ENCODE peak calls at places on chromosome 7, in six cellular contexts. E, K, X, S, I and H are unnamed samples.

GRCh38 chr7:71424166-71424803 is 292.3 kb downstream of the GALNT17 start:
- DNase-seq in I (no peak), S (no peak), K (no peak), E (no peak), X (no peak), H (no peak)

GRCh38 chr7:104133238-104133637 is 74.6 kb downstream of the ORC5 start:
- DNase-seq in K (no peak), I (no peak), E (no peak), S (no peak), X (no peak), H (no peak)

GRCh38 chr7:135801045-135801693 is 52.6 kb upstream of the FAM180A start:
- DNase-seq in I (peak; percentile 73), K (no peak), S (no peak), X (no peak), E (no peak), H (no peak)

GRCh38 chr7:54877683-54878082 is 118.7 kb upstream of the SEC61G start:
- DNase-seq in K (no peak), X (no peak), E (no peak), S (no peak), I (no peak), H (no peak)

GRCh38 chr7:157032128-157032527 is 21.7 kb upstream of the MNX1 start:
- DNase-seq in E (no peak), S (no peak), I (no peak), X (no peak), K (no peak), H (no peak)

GRCh38 chr7:42238709-42239395 is 1.8 kb upstream of the GLI3 start:
- DNase-seq in K (no peak), E (peak; percentile 79), I (no peak), X (no peak), S (peak; percentile 10), H (no peak)

GRCh38 chr7:33861947-33862346 is 43.4 kb upstream of the BMPER start:
- DNase-seq in K (no peak), S (no peak), E (no peak), X (no peak), I (no peak), H (no peak)

GRCh38 chr7:64880322-64881297 is 22.5 kb upstream of the ZNF273 start:
- DNase-seq in K (no peak), X (peak; percentile 26), I (peak; percentile 14), S (no peak), E (no peak), H (no peak)

GRCh38 chr7:134959810-134960209 is 26.5 kb upstream of the AGBL3 start:
- DNase-seq in K (no peak), I (no peak), S (no peak), E (no peak), X (no peak), H (no peak)

GRCh38 chr7:135282621-135283295 is 49.1 kb downstream of the STRA8 start:
- DNase-seq in K (no peak), I (no peak), E (no peak), S (no peak), X (no peak), H (no peak)

GRCh38 chr7:134622303-134622995 is 24.2 kb upstream of the BPGM start:
- DNase-seq in X (no peak), I (no peak), S (no peak), K (no peak), E (no peak), H (no peak)

GRCh38 chr7:73605601-73606220 is 18.6 kb downstream of the MLXIPL start:
- DNase-seq in E (no peak), X (no peak), I (no peak), S (no peak), K (no peak), H (no peak)

GRCh38 chr7:144036302-144036858 is 12.4 kb upstream of the OR2A5 start:
- DNase-seq in I (no peak), K (no peak), S (no peak), X (no peak), E (no peak), H (no peak)

GRCh38 chr7:135272303-135272702 is 38.7 kb downstream of the STRA8 start:
- DNase-seq in E (no peak), I (no peak), K (no peak), X (no peak), S (no peak), H (no peak)

GRCh38 chr7:92830532-92831110 is 5.8 kb downstream of the CDK6 start:
- DNase-seq in X (no peak), K (no peak), I (no peak), S (no peak), E (no peak), H (no peak)

GRCh38 chr7:139252451-139252850 is 21.4 kb downstream of the UBN2 start:
- DNase-seq in K (no peak), X (no peak), E (no peak), I (no peak), S (no peak), H (no peak)

GRCh38 chr7:108329514-108329913 is 126.7 kb downstream of the NRCAM start:
- DNase-seq in S (no peak), K (no peak), E (no peak), I (no peak), X (no peak), H (no peak)

GRCh38 chr7:2843711-2844152 is 376 bp downstream of the GNA12 start:
- DNase-seq in K (no peak), X (peak; percentile 72), S (peak; percentile 48), I (peak; percentile 74), E (peak; percentile 44), H (no peak)

GRCh38 chr7:5382281-5383041 is 41.2 kb downstream of the TNRC18 start:
- DNase-seq in K (no peak), I (peak; percentile 97), E (peak; percentile 50), X (no peak), S (no peak), H (peak; percentile 58)

GRCh38 chr7:35893649-35894048 is 92.8 kb downstream of the SEPTIN7 start:
- DNase-seq in I (no peak), K (no peak), X (no peak), E (no peak), S (no peak), H (no peak)

GRCh38 chr7:155885162-155886160 is 73.2 kb upstream of the SHH start:
- DNase-seq in X (peak; percentile 57), S (no peak), I (no peak), K (no peak), E (no peak), H (peak; percentile 52)

GRCh38 chr7:27943261-27943660 is 203.3 kb downstream of the TAX1BP1 start:
- DNase-seq in X (no peak), S (no peak), I (no peak), K (no peak), E (no peak), H (no peak)

GRCh38 chr7:139714163-139714901 is 63.5 kb downstream of the HIPK2 start:
- DNase-seq in K (no peak), S (peak; percentile 54), X (peak; percentile 81), E (no peak), I (no peak), H (no peak)

GRCh38 chr7:80851896-80852476 is 66.9 kb downstream of the SEMA3C start:
- DNase-seq in S (no peak), K (no peak), I (no peak), X (no peak), E (no peak), H (no peak)

GRCh38 chr7:115851291-115851690 is 179.3 kb downstream of the TFEC start:
- DNase-seq in I (no peak), E (no peak), S (no peak), X (no peak), K (no peak), H (no peak)

GRCh38 chr7:127587663-127588018 is 570 bp upstream of the ARF5 start:
- DNase-seq in S (peak; percentile 20), I (no peak), K (no peak), E (no peak), X (no peak), H (no peak)

GRCh38 chr7:17333227-17333626 is 34.8 kb downstream of the AHR start:
- DNase-seq in I (no peak), X (no peak), K (no peak), S (no peak), E (no peak), H (no peak)

GRCh38 chr7:86942081-86942480 is 117.4 kb downstream of the ELAPOR2 start:
- DNase-seq in I (no peak), E (no peak), X (no peak), S (no peak), K (no peak), H (no peak)
- H3K4me3 ChIP-seq in I (no peak overlapping the region), E (no peak overlapping the region), X (no peak overlapping the region), S (no peak overlapping the region), K (no peak overlapping the region), H (no peak overlapping the region)

GRCh38 chr7:46133741-46134140 is 212.7 kb upstream of the IGFBP3 start:
- DNase-seq in I (no peak), K (no peak), S (no peak), X (no peak), E (no peak), H (no peak)

GRCh38 chr7:46129831-46130230 is 208.8 kb upstream of the IGFBP3 start:
- DNase-seq in E (no peak), K (no peak), S (no peak), X (no peak), I (peak; percentile 22), H (no peak)

GRCh38 chr7:46133076-46133475 is 212.0 kb upstream of the IGFBP3 start:
- DNase-seq in S (no peak), K (no peak), I (no peak), E (no peak), X (no peak), H (no peak)

GRCh38 chr7:46134385-46134784 is 213.3 kb upstream of the IGFBP3 start:
- DNase-seq in S (no peak), I (no peak), X (no peak), K (no peak), E (no peak), H (no peak)

GRCh38 chr7:46131916-46132795 is 211.1 kb upstream of the IGFBP3 start:
- DNase-seq in I (no peak), S (no peak), K (no peak), X (no peak), E (no peak), H (no peak)
- TF ChIP-seq CTCF in I (peak; percentile 32), S (no peak), K (no peak), X (no peak), E (no peak), H (no peak)

GRCh38 chr7:25854059-25854458 is 297.9 kb upstream of the NFE2L3 start:
- DNase-seq in S (no peak), K (no peak), E (no peak), X (no peak), I (no peak), H (no peak)

GRCh38 chr7:25852995-25853713 is 298.8 kb upstream of the NFE2L3 start:
- DNase-seq in I (no peak), S (no peak), K (no peak), X (no peak), E (no peak), H (no peak)

GRCh38 chr7:25850730-25851129 is 301.3 kb upstream of the NFE2L3 start:
- DNase-seq in K (no peak), S (no peak), I (no peak), E (no peak), X (no peak), H (no peak)

GRCh38 chr7:25851332-25852248 is 300.4 kb upstream of the NFE2L3 start:
- DNase-seq in I (peak; percentile 81), S (peak; percentile 91), E (peak; percentile 84), K (no peak), X (peak; percentile 91), H (peak; percentile 84)

GRCh38 chr7:25852249-25852994 is 299.6 kb upstream of the NFE2L3 start:
- DNase-seq in K (no peak), X (peak; percentile 68), S (peak; percentile 79), E (no peak), I (peak; percentile 66), H (no peak)
- H3K27ac ChIP-seq in K (no peak overlapping the region), X (peak overlapping the region; percentile 52), S (peak overlapping the region; percentile 86), E (no peak overlapping the region), I (no peak overlapping the region), H (no peak overlapping the region)

GRCh38 chr7:129875745-129876411 is 76.9 kb downstream of the UBE2H start:
- DNase-seq in S (no peak), I (no peak), X (no peak), E (no peak), K (no peak), H (no peak)
- H3K4me3 ChIP-seq in S (no peak overlapping the region), I (no peak overlapping the region), X (no peak overlapping the region), E (no peak overlapping the region), K (no peak overlapping the region), H (no peak overlapping the region)